ENCODE peak calls at places on chromosome 15, in four cellular contexts. D is brain microvascular endothelial cell, Y is WERI-Rb-1, J is lower lobe of right lung. Z is an unnamed sample.

GRCh38 chr15:46277994-46278885 is 643.4 kb downstream of the SQOR start:
- DNase-seq in J (no peak), Y (peak), D (no peak), Z (no peak)

GRCh38 chr15:37045859-37046318 is 54.5 kb downstream of the MEIS2 start:
- DNase-seq in Y (peak), J (peak), D (peak), Z (no peak)

GRCh38 chr15:76793162-76793561 is 112.0 kb downstream of the SCAPER start:
- DNase-seq in J (no peak), D (no peak), Y (no peak), Z (no peak)

GRCh38 chr15:72953306-72953705 is 99.0 kb upstream of the NEO1 start:
- DNase-seq in Y (no peak), J (no peak), D (no peak), Z (peak)

GRCh38 chr15:40925863-40926658 is 3.1 kb upstream of the DLL4 start:
- DNase-seq in J (no peak), Y (peak), D (no peak), Z (no peak)

GRCh38 chr15:57146394-57147140 is 228.1 kb downstream of the TCF12 start:
- DNase-seq in D (peak), J (no peak), Y (no peak), Z (no peak)

GRCh38 chr15:85591622-85592021 is 203.1 kb downstream of the KLHL25 start:
- DNase-seq in J (no peak), D (no peak), Y (no peak), Z (no peak)

GRCh38 chr15:101170568-101171350 is 81.1 kb downstream of the CHSY1 start:
- DNase-seq in J (no peak), D (peak), Y (no peak), Z (peak)

GRCh38 chr15:68584704-68585573 is 6.1 kb downstream of the CORO2B start:
- DNase-seq in D (no peak), J (no peak), Y (no peak), Z (no peak)

GRCh38 chr15:31145271-31145911 is 43.9 kb upstream of the TRPM1 start:
- DNase-seq in J (no peak), Y (no peak), D (no peak), Z (no peak)

GRCh38 chr15:82613764-82614163 is 33.4 kb downstream of the CPEB1 start:
- DNase-seq in D (no peak), J (no peak), Y (no peak), Z (no peak)

GRCh38 chr15:72203507-72203837 is 5.9 kb upstream of the GRAMD2A start:
- DNase-seq in D (peak), J (peak), Y (no peak), Z (no peak)

GRCh38 chr15:32866486-32867312 is 148.9 kb downstream of the GREM1 start:
- DNase-seq in D (no peak), J (no peak), Y (no peak), Z (no peak)

GRCh38 chr15:79329186-79329611 is 18.3 kb downstream of the TMED3 start:
- DNase-seq in Y (no peak), D (peak), J (no peak), Z (no peak)

GRCh38 chr15:40510201-40510600 is 39.4 kb downstream of the CHST14 start:
- DNase-seq in D (no peak), Y (no peak), J (no peak), Z (no peak)

GRCh38 chr15:74642328-74642723 is 26.7 kb downstream of the CLK3 start:
- DNase-seq in J (no peak), Y (no peak), D (no peak), Z (no peak)

GRCh38 chr15:74643368-74644204 is 27.9 kb downstream of the CLK3 start:
- DNase-seq in Y (no peak), J (no peak), D (no peak), Z (no peak)

GRCh38 chr15:74641151-74641550 is 25.5 kb downstream of the CLK3 start:
- DNase-seq in D (no peak), J (no peak), Y (no peak), Z (no peak)

GRCh38 chr15:74648051-74648622 is 32.5 kb downstream of the CLK3 start:
- DNase-seq in Y (no peak), J (no peak), D (no peak), Z (no peak)

GRCh38 chr15:74642724-74643367 is 27.2 kb downstream of the CLK3 start:
- DNase-seq in Y (no peak), D (peak), J (no peak), Z (no peak)
- H3K27ac ChIP-seq in Y (no peak), D (no peak), J (peak), Z (peak)

DNA sequence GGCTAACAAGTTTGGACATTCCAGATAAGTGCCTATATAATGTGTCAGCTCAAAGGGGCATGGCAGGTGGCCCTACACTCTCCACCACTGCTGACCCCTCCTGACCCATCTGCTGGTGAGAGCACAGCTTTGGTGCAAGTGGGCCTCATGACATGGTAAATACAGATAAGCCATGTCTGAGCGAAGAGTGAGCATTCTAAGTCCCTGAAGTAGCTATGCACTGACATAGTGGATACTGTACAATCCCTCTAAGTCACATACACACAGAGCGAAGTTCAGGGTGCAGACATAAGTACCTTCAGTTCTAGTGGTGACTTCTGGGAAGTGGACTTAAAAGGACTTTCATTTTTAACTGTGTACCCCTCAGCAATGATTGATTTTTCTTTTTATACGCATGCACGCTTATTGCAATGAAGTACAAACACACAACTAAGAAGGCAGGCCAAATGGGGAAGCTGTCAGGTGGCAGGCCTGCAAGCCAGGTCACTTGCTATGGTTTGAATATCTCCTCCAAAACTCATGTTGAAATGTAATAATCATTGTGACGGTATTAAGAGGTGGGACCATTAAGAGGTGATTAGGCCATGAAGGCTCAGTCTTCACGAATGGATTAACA is 41.5 kb downstream of the TBC1D2B start:
- DNase-seq in J (no peak), D (no peak), Y (peak), Z (no peak)
- H3K27ac ChIP-seq in J (peak), D (no peak), Y (no peak), Z (no peak)

DNA sequence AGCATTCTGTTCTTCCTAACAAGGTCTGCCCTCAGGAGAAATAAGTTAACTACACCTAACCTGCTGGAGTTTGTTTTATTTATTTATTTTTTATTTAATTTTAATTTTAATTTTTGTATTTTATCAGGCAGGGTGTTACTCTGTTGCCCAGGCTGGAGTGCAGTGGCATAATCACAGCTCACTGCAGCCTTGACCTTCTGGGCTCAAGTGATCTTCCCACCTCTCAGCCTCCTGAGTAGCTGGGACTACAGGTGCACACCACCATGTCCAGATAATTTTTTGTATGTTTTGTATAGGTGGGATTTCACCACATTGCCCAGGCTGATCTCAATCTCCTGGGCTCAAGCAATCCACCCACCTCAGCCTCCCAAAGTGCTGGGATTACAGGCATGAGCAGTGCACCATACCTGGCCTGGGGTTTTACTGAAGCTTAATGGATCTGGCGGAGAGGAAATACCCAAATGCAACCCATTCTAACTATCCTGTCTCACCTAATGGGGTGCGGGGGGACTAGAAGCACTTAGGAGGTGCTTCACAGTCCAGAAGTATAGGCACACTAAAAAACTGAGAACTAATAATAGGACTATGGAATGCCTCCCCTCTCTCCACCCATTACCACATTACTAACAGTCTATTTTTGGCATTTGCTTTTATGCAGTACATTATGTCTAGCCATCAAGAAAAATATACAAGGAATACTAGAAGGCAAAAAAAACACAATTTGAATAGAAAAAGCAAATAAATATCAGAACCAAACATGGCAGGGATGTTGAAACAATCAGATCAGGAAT is 61.4 kb downstream of the TTBK2 start:
- DNase-seq in J (no peak), Y (no peak), D (no peak), Z (no peak)
- H3K27ac ChIP-seq in J (no peak), Y (no peak), D (no peak), Z (peak)

DNA sequence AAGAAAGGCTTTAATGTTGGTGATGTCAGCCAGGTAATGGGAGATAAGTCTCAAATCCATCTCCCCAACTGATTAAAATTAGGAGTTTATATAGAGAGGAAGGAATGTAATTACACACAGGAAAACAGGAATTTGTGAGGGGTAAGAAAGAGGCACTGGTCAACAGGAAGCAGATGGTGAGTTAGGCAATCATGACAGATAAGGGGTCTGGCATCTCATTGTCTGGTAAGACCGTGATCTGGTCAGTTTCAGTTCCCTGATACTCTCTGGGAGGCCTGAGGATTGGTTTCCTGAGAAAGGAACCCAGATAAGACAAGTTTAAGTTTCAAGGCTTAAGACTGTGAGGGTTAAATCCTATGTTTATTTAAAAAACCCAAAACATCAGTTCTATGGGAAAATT is 414.7 kb upstream of the ARRDC4 start:
- DNase-seq in Y (no peak), D (no peak), J (no peak), Z (no peak)
- H3K27ac ChIP-seq in Y (no peak), D (no peak), J (no peak), Z (no peak)

GRCh38 chr15:49619226-49619625 is 1.4 kb downstream of the FAM227B start:
- DNase-seq in Y (no peak), D (no peak), J (no peak), Z (no peak)
- H3K27ac ChIP-seq in Y (no peak), D (no peak), J (peak), Z (no peak)